ENCODE peak calls at places on chromosomes 12 and 14, in five cellular contexts. E is NCI-H2081, C is T-helper 9 cell, S is right lobe of liver, B is left colon. Q is an unnamed sample.

GRCh38 chr14:59582845-59583509 is 6.4 kb upstream of the CCDC175 start:
- DNase-seq in E (no peak), C (no peak), S (no peak), B (no peak), Q (peak)

GRCh38 chr12:3102721-3103410 is 25.7 kb downstream of the TSPAN9 start:
- DNase-seq in E (no peak), C (no peak), S (no peak), B (no peak), Q (no peak)

GRCh38 chr12:49582201-49582600 is 14.3 kb upstream of the MCRS1 start:
- DNase-seq in E (no peak), C (no peak), S (no peak), B (no peak), Q (no peak)

GRCh38 chr12:54749191-54749818 is 101.1 kb upstream of the DCD start:
- DNase-seq in E (peak), C (peak), S (no peak), B (no peak), Q (no peak)

GRCh38 chr12:45125997-45126396 is 75.1 kb upstream of the DBX2 start:
- DNase-seq in E (no peak), C (no peak), S (no peak), B (no peak), Q (no peak)

GRCh38 chr14:50829472-50830043 is 1.4 kb downstream of the NIN start:
- DNase-seq in E (no peak), C (no peak), S (no peak), B (peak), Q (no peak)

GRCh38 chr14:33714527-33715222 is 236.2 kb downstream of the EGLN3 start:
- DNase-seq in E (no peak), C (no peak), S (no peak), B (no peak), Q (no peak)

GRCh38 chr14:60195179-60195810 is 30.1 kb upstream of the DHRS7 start:
- DNase-seq in E (no peak), C (no peak), S (no peak), B (no peak), Q (no peak)

GRCh38 chr14:88791252-88791621 is 1.5 kb downstream of the EML5 start:
- DNase-seq in E (no peak), C (no peak), S (no peak), B (no peak), Q (no peak)

GRCh38 chr14:92382677-92383076 is 59.7 kb downstream of the SLC24A4 start:
- DNase-seq in E (no peak), C (no peak), S (no peak), B (no peak), Q (no peak)

GRCh38 chr12:26295001-26295400 is 99.6 kb downstream of the SSPN start:
- DNase-seq in E (no peak), C (no peak), S (no peak), B (no peak), Q (no peak)

GRCh38 chr12:28770329-28770728 is 378.7 kb upstream of the FAR2 start:
- DNase-seq in E (no peak), C (no peak), S (no peak), B (peak), Q (peak)

GRCh38 chr12:87266305-87266704 is 762.9 kb downstream of the C12orf50 start:
- DNase-seq in E (no peak), C (no peak), S (no peak), B (no peak), Q (no peak)

Q was measured in lower lobe of right lung.